ENCODE peak calls at places on chromosomes 16 and 17, in seven cellular contexts. S is Peyer's patch; P is activated T-helper 1 cell treated with anti-CD3 and anti-CD28 coated beads, Interleukin-12 subunit alpha, Interleukin-12 subunit beta, Interleukin-2, Interleukin-4 antibody, amounts not matched to agents 30 ng/mL and 10 ng/mL and 1 ng/mL, durations not matched to agents 14 hours and 24 hours and 36 hours; G is HT1080; W is activated CD8-positive, alpha-beta memory T cell treated with anti-CD3 and anti-CD28 coated beads, Interleukin-2, amount 50 U/mL, for 48 hours; I is T-helper 17 cell; Z is pancreas. X is an unnamed sample.

GRCh38 chr16:89581045-89581695 is 5.6 kb downstream of the CPNE7 start:
- DNase-seq in G (peak), W (no peak), I (no peak), Z (no peak), S (no peak), P (no peak), X (no peak)

GRCh38 chr16:89293276-89294143 is 76.0 kb downstream of the ZNF778 start:
- DNase-seq in I (no peak), S (no peak), Z (no peak), W (no peak), P (no peak), G (no peak), X (no peak)

GRCh38 chr17:2400474-2400866 is 390 bp downstream of the MNT start:
- DNase-seq in P (peak), S (peak), G (peak), I (peak), Z (peak), W (peak), X (no peak)

GRCh38 chr17:38550661-38551060 is 55.1 kb downstream of the SRCIN1 start:
- DNase-seq in W (no peak), I (no peak), P (no peak), S (no peak), Z (peak), G (peak), X (no peak)

GRCh38 chr17:82931696-82932060 is 91.9 kb upstream of the ZNF750 start:
- DNase-seq in P (no peak), G (no peak), S (no peak), I (peak), Z (peak), W (no peak), X (no peak)

GRCh38 chr17:56914641-56915263 is 903 bp upstream of the TRIM25 start:
- DNase-seq in Z (no peak), I (no peak), S (no peak), P (no peak), G (no peak), W (no peak), X (no peak)

GRCh38 chr16:68590201-68590994 is 51.3 kb downstream of the ZFP90 start:
- DNase-seq in Z (peak), G (peak), P (peak), I (peak), W (peak), S (peak), X (no peak)

GRCh38 chr16:82368041-82368440 is 198.0 kb upstream of the MPHOSPH6 start:
- DNase-seq in P (no peak), I (no peak), S (no peak), W (no peak), G (peak), Z (peak), X (no peak)

GRCh38 chr17:3979276-3979583 is 15.0 kb upstream of the ATP2A3 start:
- DNase-seq in I (no peak), W (no peak), Z (no peak), S (peak), G (peak), P (no peak), X (no peak)

GRCh38 chr17:68006797-68007196 is 10.5 kb upstream of the C17orf58 start:
- DNase-seq in I (no peak), Z (no peak), S (no peak), W (no peak), G (no peak), P (no peak), X (no peak)